ENCODE peak calls at places on chromosomes 1 and 21, in nine cellular contexts. Y is Daoy; S is left ventricle myocardium inferior; B is stimulated activated CD4-positive, alpha-beta T cell treated with anti-CD3 and anti-CD28 coated beads, Interleukin-2, amount 100 ng/mL, for 48 hours; X is NCI-H1092; C is GM13977; E is ecto neural progenitor cell; M is activated CD8-positive, alpha-beta T cell treated with anti-CD3 and anti-CD28 coated beads, Interleukin-2, amount 10 ng/mL, durations not matched to agents 7 days and 5 days; W is NCI-H1105. J is an unnamed sample.

GRCh38 chr1:159923203-159924024 is 1.9 kb downstream of the TAGLN2 start:
- DNase-seq in B (peak), Y (peak), X (peak), M (peak), C (peak), S (peak), E (no peak), W (peak), J (peak)

GRCh38 chr1:1285618-1286311 is 5.5 kb downstream of the SCNN1D start:
- DNase-seq in E (no peak), X (no peak), B (no peak), Y (no peak), S (no peak), C (no peak), M (no peak), W (no peak), J (no peak)

GRCh38 chr1:234750922-234751595 is 141.1 kb upstream of the IRF2BP2 start:
- DNase-seq in Y (no peak), C (no peak), B (no peak), W (no peak), M (no peak), E (no peak), S (no peak), X (peak), J (no peak)

GRCh38 chr1:153566414-153567371 is 1.0 kb upstream of the S100A2 start:
- DNase-seq in X (peak), C (peak), B (peak), E (peak), Y (peak), M (peak), S (peak), W (no peak), J (no peak)

GRCh38 chr1:235854347-235854746 is 12.4 kb downstream of the LYST start:
- DNase-seq in Y (no peak), S (no peak), C (no peak), W (no peak), M (no peak), X (no peak), B (no peak), E (no peak), J (no peak)

GRCh38 chr1:156490401-156491032 is 10.1 kb downstream of the MEF2D start:
- DNase-seq in X (no peak), Y (no peak), E (no peak), C (no peak), B (no peak), W (no peak), M (no peak), S (peak), J (no peak)

GRCh38 chr1:22447581-22448215 is 4.0 kb upstream of the ZBTB40 start:
- DNase-seq in Y (peak), B (no peak), M (no peak), S (no peak), X (no peak), E (no peak), W (no peak), C (no peak), J (no peak)

GRCh38 chr21:45818904-45819285 is 162.7 kb upstream of the COL6A1 start:
- DNase-seq in B (peak), E (no peak), S (no peak), C (peak), Y (peak), W (no peak), M (peak), X (no peak), J (no peak)

GRCh38 chr1:117607471-117607870 is 1.6 kb downstream of the TENT5C start:
- DNase-seq in X (no peak), B (peak), C (no peak), M (peak), W (no peak), E (no peak), Y (peak), S (no peak), J (no peak)

GRCh38 chr1:160567858-160568682 is 11.2 kb downstream of the CD84 start:
- DNase-seq in C (no peak), S (no peak), B (peak), Y (no peak), W (no peak), E (no peak), M (peak), X (no peak), J (no peak)

J was measured in memory B cell.